ENCODE peak calls at places on chromosome 17, in seven cellular contexts. I, A, J, X, E, V and S are unnamed samples.
A peak's percentile ranks its signal among the peaks of the same experiment; 100 is the strongest.

GRCh38 chr17:60163108-60163784 is 13.5 kb downstream of the CA4 start:
- DNase-seq in I (no peak), A (no peak), J (peak; percentile 51), X (no peak), E (no peak), V (no peak), S (no peak)

GRCh38 chr17:77602062-77602746 is 356.3 kb upstream of the TNRC6C start:
- DNase-seq in I (no peak), A (peak; percentile 89), J (no peak), X (peak; percentile 87), E (no peak), V (no peak), S (no peak)

GRCh38 chr17:3732171-3732570 is 8.5 kb downstream of the HASPIN start:
- DNase-seq in I (no peak), A (no peak), J (no peak), X (no peak), E (no peak), V (no peak), S (peak; percentile 41)

GRCh38 chr17:43665387-43666101 is 3.8 kb upstream of the MEOX1 start:
- DNase-seq in I (no peak), A (no peak), J (no peak), X (peak; percentile 44), E (no peak), V (no peak), S (no peak)

GRCh38 chr17:1977583-1978395 is 47.3 kb downstream of the RTN4RL1 start:
- DNase-seq in I (no peak), A (no peak), J (no peak), X (no peak), E (peak; percentile 8), V (no peak), S (no peak)

GRCh38 chr17:44086364-44087311 is 16.1 kb downstream of the G6PC3 start:
- DNase-seq in I (peak; percentile 9), A (no peak), J (peak; percentile 37), X (no peak), E (no peak), V (peak; percentile 24), S (no peak)

GRCh38 chr17:80619535-80620235 is 75.0 kb downstream of the RPTOR start:
- DNase-seq in I (no peak), A (no peak), J (no peak), X (no peak), E (no peak), V (no peak), S (no peak)

GRCh38 chr17:56699186-56699895 is 105.8 kb downstream of the NOG start:
- DNase-seq in I (no peak), A (peak; percentile 66), J (peak; percentile 20), X (peak; percentile 89), E (no peak), V (no peak), S (no peak)

GRCh38 chr17:56292010-56292409 is 138.7 kb downstream of the ANKFN1 start:
- DNase-seq in I (no peak), A (no peak), J (no peak), X (no peak), E (no peak), V (no peak), S (no peak)

GRCh38 chr17:39027037-39027436 is 59.8 kb upstream of the FBXO47 start:
- DNase-seq in I (no peak), A (peak; percentile 73), J (peak; percentile 30), X (peak; percentile 40), E (no peak), V (peak; percentile 45), S (no peak)

GRCh38 chr17:44375196-44376017 is 11.8 kb upstream of the FAM171A2 start:
- DNase-seq in I (no peak), A (no peak), J (no peak), X (no peak), E (no peak), V (no peak), S (no peak)

GRCh38 chr17:8153550-8153956 is 1.3 kb upstream of the PER1 start:
- DNase-seq in I (no peak), A (peak; percentile 94), J (no peak), X (peak; percentile 79), E (no peak), V (no peak), S (no peak)

GRCh38 chr17:48620497-48621139 is 5.5 kb upstream of the HOXB8 start:
- DNase-seq in I (no peak), A (no peak), J (no peak), X (no peak), E (no peak), V (no peak), S (no peak)

GRCh38 chr17:79457376-79457775 is 153.5 kb downstream of the RBFOX3 start:
- DNase-seq in I (no peak), A (no peak), J (no peak), X (no peak), E (no peak), V (no peak), S (no peak)

GRCh38 chr17:58631523-58632323 is 60.1 kb downstream of the TEX14 start:
- DNase-seq in I (peak; percentile 86), A (peak; percentile 97), J (peak; percentile 89), X (peak; percentile 89), E (peak; percentile 96), V (peak; percentile 98), S (peak; percentile 97)

GRCh38 chr17:78227455-78227916 is 3.9 kb upstream of the TMEM235 start:
- DNase-seq in I (no peak), A (no peak), J (no peak), X (no peak), E (no peak), V (no peak), S (no peak)

GRCh38 chr17:40854175-40854814 is 12.7 kb downstream of the KRT12 start:
- DNase-seq in I (no peak), A (no peak), J (no peak), X (no peak), E (no peak), V (no peak), S (no peak)

GRCh38 chr17:59607817-59608403 is 11.8 kb upstream of the CLTC start:
- DNase-seq in I (no peak), A (no peak), J (peak; percentile 27), X (no peak), E (peak; percentile 25), V (no peak), S (peak; percentile 25)

GRCh38 chr17:44170499-44171201 is at the start of gene ASB16:
- DNase-seq in I (no peak), A (no peak), J (no peak), X (no peak), E (no peak), V (peak; percentile 52), S (peak; percentile 83)

GRCh38 chr17:32320847-32321246 is 21.1 kb downstream of the C17orf75 start:
- DNase-seq in I (no peak), A (no peak), J (no peak), X (no peak), E (no peak), V (no peak), S (no peak)

GRCh38 chr17:69502488-69502887 is 88.0 kb downstream of the MAP2K6 start:
- DNase-seq in I (no peak), A (no peak), J (no peak), X (no peak), E (no peak), V (no peak), S (no peak)

GRCh38 chr17:47957591-47958490 is at the start of gene PRR15L:
- DNase-seq in I (no peak), A (no peak), J (no peak), X (peak; percentile 71), E (no peak), V (peak; percentile 99), S (peak; percentile 73)

GRCh38 chr17:27207073-27207511 is 86.8 kb upstream of the WSB1 start:
- DNase-seq in I (no peak), A (no peak), J (no peak), X (no peak), E (no peak), V (no peak), S (no peak)

GRCh38 chr17:55346658-55347057 is 75.0 kb downstream of the MMD start:
- DNase-seq in I (no peak), A (no peak), J (no peak), X (no peak), E (no peak), V (no peak), S (no peak)

GRCh38 chr17:14303343-14304221 is 2.7 kb downstream of the HS3ST3B1 start:
- DNase-seq in I (no peak), A (no peak), J (no peak), X (no peak), E (peak; percentile 26), V (no peak), S (no peak)

GRCh38 chr17:45284176-45285140 is 22.6 kb upstream of the SPATA32 start:
- DNase-seq in I (no peak), A (no peak), J (no peak), X (peak; percentile 91), E (peak; percentile 45), V (no peak), S (peak; percentile 19)